ENCODE peak calls at places on chromosomes 16 and 17, in five cellular contexts. N is prostate gland, F is tibial nerve, R is adrenal gland, H is PC-3. G is an unnamed sample. For H3K36me3, the result is how much of the 10 kb centered on the place peaks cover.

GRCh38 chr17:58517378-58517927 is 3.0 kb upstream of the MTMR4 start:
- DNase-seq in N (no peak), H (no peak), F (no peak), R (no peak), G (no peak)

GRCh38 chr16:86466695-86467406 is 43.5 kb upstream of the FOXF1 start:
- DNase-seq in N (no peak), R (no peak), F (no peak), H (no peak), G (no peak)

GRCh38 chr17:17351356-17351891 is 48.3 kb downstream of the NT5M start:
- DNase-seq in H (no peak), R (no peak), N (no peak), F (no peak), G (no peak)

GRCh38 chr17:78534492-78535284 is 42.5 kb downstream of the DNAH17 start:
- DNase-seq in R (no peak), H (no peak), N (peak), F (no peak), G (no peak)

GRCh38 chr16:506246-506546 is 21.3 kb upstream of the CAPN15 start:
- DNase-seq in F (no peak), R (no peak), N (no peak), H (no peak), G (no peak)

GRCh38 chr16:57999971-58000705 is at the start of gene ZNF319:
- DNase-seq in F (no peak), N (no peak), R (no peak), H (no peak), G (no peak)

GRCh38 chr17:80816241-80817103 is 175.2 kb upstream of the CHMP6 start:
- DNase-seq in H (no peak), R (no peak), F (no peak), N (no peak), G (no peak)

GRCh38 chr16:19186403-19186802 is 18.4 kb downstream of the SYT17 start:
- DNase-seq in R (no peak), N (no peak), F (no peak), H (no peak), G (no peak)

GRCh38 chr17:3985800-3986199 is 21.6 kb upstream of the ATP2A3 start:
- DNase-seq in F (no peak), R (no peak), H (no peak), N (no peak), G (no peak)

GRCh38 chr17:81603846-81604610 is 32.9 kb downstream of the NPLOC4 start:
- DNase-seq in F (no peak), N (no peak), R (no peak), H (no peak), G (no peak)

GRCh38 chr16:51402785-51403184 is 251.7 kb upstream of the SALL1 start:
- DNase-seq in N (no peak), H (no peak), R (no peak), F (no peak), G (no peak)

GRCh38 chr16:12406158-12406557 is 397.5 kb downstream of the CPPED1 start:
- DNase-seq in F (no peak), H (no peak), R (no peak), N (no peak), G (no peak)

GRCh38 chr17:82096709-82097186 is 1.3 kb downstream of the FASN start:
- DNase-seq in H (no peak), F (no peak), N (no peak), R (peak), G (no peak)

GRCh38 chr17:77473615-77474226 is 333.0 kb downstream of the SEC14L1 start:
- DNase-seq in H (peak), F (no peak), R (no peak), N (no peak), G (peak)

GRCh38 chr17:32515677-32516383 is 29.0 kb downstream of the CDK5R1 start:
- DNase-seq in H (no peak), N (no peak), F (no peak), R (no peak), G (no peak)

GRCh38 chr16:23317266-23317661 is 15.2 kb downstream of the SCNN1B start:
- DNase-seq in F (no peak), N (peak), H (peak), R (no peak), G (peak)

GRCh38 chr16:48862087-48862532 is 252.1 kb upstream of the N4BP1 start:
- DNase-seq in N (no peak), H (peak), F (no peak), R (no peak), G (peak)

GRCh38 chr16:48384305-48384981 is 770 bp downstream of the SIAH1 start:
- DNase-seq in F (peak), N (no peak), R (peak), H (peak), G (no peak)

GRCh38 chr17:76599699-76600460 is 14.2 kb upstream of the ST6GALNAC2 start:
- DNase-seq in F (no peak), H (no peak), N (no peak), R (no peak), G (peak)

GRCh38 chr17:83195330-83196087 is 116.1 kb downstream of the METRNL start:
- DNase-seq in R (no peak), H (no peak), N (peak), F (peak), G (no peak)

GRCh38 chr17:33038740-33039139 is 47.1 kb downstream of the SPACA3 start:
- DNase-seq in N (no peak), R (peak), F (no peak), H (peak), G (no peak)

GRCh38 chr17:33964344-33964979 is 290.6 kb upstream of the CCL2 start:
- DNase-seq in F (no peak), R (no peak), N (no peak), H (no peak), G (no peak)

GRCh38 chr17:73985466-73986015 is 217.9 kb upstream of the RPL38 start:
- DNase-seq in H (no peak), F (no peak), N (no peak), R (no peak), G (no peak)

GRCh38 chr16:54069601-54070239 is 216.9 kb downstream of the IRX3 start:
- DNase-seq in F (no peak), H (no peak), N (no peak), R (no peak), G (no peak)

GRCh38 chr17:57463103-57463885 is 207.0 kb downstream of the MSI2 start:
- DNase-seq in N (no peak), H (peak), R (no peak), F (no peak), G (peak)

GRCh38 chr17:10633738-10634379 is 23.2 kb downstream of the MYH3 start:
- DNase-seq in R (no peak), H (no peak), N (no peak), F (no peak), G (no peak)

GRCh38 chr17:54860617-54861468 is 39.8 kb upstream of the TOM1L1 start:
- DNase-seq in N (no peak), F (no peak), H (no peak), R (no peak), G (no peak)

GRCh38 chr16:85335584-85336492 is 223.6 kb upstream of the CIBAR2 start:
- DNase-seq in R (no peak), F (no peak), N (no peak), H (peak), G (peak)

GRCh38 chr17:40191237-40192208 is 14.3 kb downstream of the RAPGEFL1 start:
- DNase-seq in H (peak), F (peak), N (peak), R (peak), G (peak)

GRCh38 chr17:7177210-7177953 is 1.8 kb downstream of the ASGR1 start:
- DNase-seq in H (peak), N (peak), R (peak), F (peak), G (peak)

GRCh38 chr17:31052187-31052889 is 42.4 kb upstream of the NF1 start:
- DNase-seq in N (peak), H (peak), R (peak), F (peak), G (peak)

GRCh38 chr16:31460582-31461002 is 1.3 kb downstream of the ARMC5 start:
- DNase-seq in R (no peak), F (no peak), N (no peak), H (peak), G (peak)

GRCh38 chr17:38791162-38791561 is 8.2 kb downstream of the PIP4K2B start:
- DNase-seq in F (no peak), N (no peak), R (no peak), H (no peak), G (no peak)

GRCh38 chr16:30966033-30966619 is 8.6 kb downstream of the SETD1A start:
- DNase-seq in F (no peak), N (no peak), H (no peak), R (no peak), G (no peak)

GRCh38 chr16:19771796-19772195 is 53.7 kb downstream of the IQCK start:
- DNase-seq in N (no peak), R (no peak), F (no peak), H (no peak), G (no peak)

GRCh38 chr16:10688291-10688690 is 6.4 kb downstream of the TEKT5 start:
- DNase-seq in F (no peak), N (peak), R (no peak), H (peak), G (no peak)

GRCh38 chr17:40563371-40564052 is 1.8 kb downstream of the CCR7 start:
- DNase-seq in H (no peak), N (no peak), R (no peak), F (no peak), G (no peak)

GRCh38 chr16:65201446-65202010 is 79.7 kb upstream of the CDH11 start:
- DNase-seq in R (no peak), F (no peak), H (no peak), N (no peak), G (no peak)
- H3K4me3 ChIP-seq in R (no peak), F (no peak), H (no peak), N (no peak), G (no peak)

DNA sequence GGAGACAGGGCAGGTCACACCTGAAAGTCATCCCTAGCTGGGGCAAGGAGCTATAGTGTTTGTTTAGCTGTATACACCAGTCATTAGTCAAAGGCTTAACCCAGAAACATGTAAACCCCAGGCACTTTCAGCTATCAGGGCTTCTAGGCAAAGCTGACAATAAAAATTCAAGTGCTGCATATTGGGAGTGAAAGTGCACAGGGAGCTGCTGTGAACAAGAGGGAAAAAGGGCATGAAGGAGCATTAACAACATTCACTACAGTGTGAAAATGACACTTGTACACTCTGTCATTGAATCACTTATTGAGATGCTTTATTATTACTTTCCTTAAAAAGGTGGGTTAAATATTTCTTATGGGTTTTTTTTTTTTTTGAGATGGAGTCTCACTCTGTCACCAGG is 92.8 kb downstream of the HS3ST3B1 start:
- DNase-seq in R (no peak), F (no peak), H (no peak), N (no peak), G (no peak)
- TF ChIP-seq CTCF in R (no peak), F (no peak), H (no peak), N (no peak), G (no peak)

DNA sequence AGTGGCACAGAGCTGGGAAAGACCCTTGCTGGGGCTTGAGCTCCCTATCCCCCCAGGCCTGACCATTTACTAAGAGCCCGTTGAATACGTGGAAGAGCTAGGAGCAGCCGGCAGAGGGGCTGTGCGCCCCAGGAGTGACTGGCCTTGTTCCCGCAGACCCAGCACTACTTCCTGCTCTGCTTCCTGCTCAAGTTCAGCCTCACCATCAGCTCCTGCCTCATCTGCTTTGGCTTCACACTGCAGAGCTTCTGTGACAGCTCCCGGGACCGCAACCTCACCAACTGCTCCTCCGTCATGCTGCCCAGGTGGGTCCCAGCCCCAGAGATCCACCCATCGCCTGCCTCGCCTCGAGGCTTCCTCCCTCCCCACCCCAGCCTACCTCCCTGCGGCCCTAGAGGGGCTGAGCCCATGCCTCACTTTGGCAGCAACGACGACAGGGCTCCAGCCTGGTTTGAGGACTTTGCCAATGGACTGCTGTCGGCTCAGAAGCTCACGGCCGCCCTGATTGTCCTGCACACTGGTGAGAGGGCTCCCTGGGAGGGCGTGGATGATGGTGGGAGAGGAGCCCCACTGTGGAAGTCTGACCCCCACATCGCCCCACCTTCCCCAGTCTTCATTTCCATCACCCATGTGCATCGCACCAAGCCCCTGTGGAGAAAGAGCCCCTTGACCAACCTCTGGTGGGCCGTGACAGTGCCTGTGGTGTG is 17.2 kb downstream of the CASKIN2 start:
- DNase-seq in R (no peak), F (no peak), H (no peak), N (no peak), G (no peak)
- H3K36me3 ChIP-seq in R (under half), F (under half), H (under half), N (under half), G (under half)

GRCh38 chr17:63930951-63931575 is 1.1 kb downstream of the CD79B start:
- DNase-seq in H (no peak), N (no peak), R (peak), F (peak), G (no peak)
- H3K4me3 ChIP-seq in H (no peak), N (no peak), R (no peak), F (no peak), G (no peak)

GRCh38 chr17:35982409-35983191 is 1.3 kb upstream of the CCL16 start:
- DNase-seq in F (no peak), H (no peak), R (no peak), N (no peak), G (no peak)

GRCh38 chr17:35984140-35984539 is 2.4 kb downstream of the CCL14 start:
- DNase-seq in R (no peak), H (no peak), F (no peak), N (no peak), G (no peak)

GRCh38 chr17:35981246-35981645 is at the start of gene CCL16:
- DNase-seq in H (no peak), R (no peak), F (no peak), N (no peak), G (no peak)

GRCh38 chr17:35978346-35978745 is 3.0 kb downstream of the CCL16 start:
- DNase-seq in R (no peak), F (no peak), H (no peak), N (no peak), G (peak)

GRCh38 chr17:35981908-35982330 is 622 bp upstream of the CCL16 start:
- DNase-seq in F (no peak), H (no peak), R (no peak), N (no peak), G (no peak)
- TF ChIP-seq CTCF in F (no peak), H (no peak), R (no peak), N (no peak), G (no peak)

DNA sequence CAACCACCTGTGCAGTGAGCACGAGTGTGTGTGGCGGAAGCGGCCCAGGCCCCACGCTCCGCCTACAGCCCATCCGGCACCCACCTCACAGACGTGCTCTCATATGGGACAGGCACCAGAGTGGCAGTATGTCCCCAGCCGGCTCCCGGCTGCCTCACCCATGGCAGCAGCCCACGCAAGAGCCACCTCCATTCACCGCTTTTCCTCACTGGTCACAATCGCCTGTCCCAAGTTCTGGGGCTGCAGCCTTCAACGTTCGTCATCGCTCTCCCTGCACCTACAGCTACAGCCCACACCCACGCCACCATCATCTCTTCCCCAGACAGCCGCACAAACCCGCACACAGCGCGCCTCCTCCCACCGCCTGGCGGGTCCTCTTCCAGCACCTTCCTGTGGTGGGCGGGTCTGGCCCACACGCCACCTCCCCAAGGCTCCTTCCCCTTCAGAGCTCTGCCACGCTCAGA is 17.5 kb upstream of the TRAP1 start:
- DNase-seq in N (no peak), H (no peak), F (no peak), R (no peak), G (no peak)
- H3K36me3 ChIP-seq in N (under half), H (under half), F (half or more), R (under half), G (under half)

GRCh38 chr17:45130640-45131293 is 1.5 kb downstream of the PLCD3 start:
- DNase-seq in R (no peak), H (no peak), F (no peak), N (no peak), G (no peak)
- H3K4me3 ChIP-seq in R (no peak), H (no peak), F (no peak), N (no peak), G (peak)